ENCODE peak calls at places on chromosomes 16 and 17, in six cellular contexts. One of them, this sample, is unnamed.
A peak's percentile ranks its signal among the peaks of the same experiment; 100 is the strongest.

GRCh38 chr17:45110676-45111611 is 21.4 kb downstream of the PLCD3 start:
- DNase-seq in OCI-LY7: no peak
- DNase-seq in neural progenitor cell: no peak
- DNase-seq in GM23338: no peak
- DNase-seq in PC-3: no peak
- DNase-seq in MM.1S: no peak
- DNase-seq in this sample: peak; percentile 43

GRCh38 chr17:77215281-77215680 is 74.5 kb downstream of the SEC14L1 start:
- DNase-seq in OCI-LY7: no peak
- DNase-seq in GM23338: no peak
- DNase-seq in PC-3: no peak
- DNase-seq in neural progenitor cell: no peak
- DNase-seq in MM.1S: no peak
- DNase-seq in this sample: no peak

GRCh38 chr16:68091604-68092261 is 6.6 kb downstream of the NFATC3 start:
- DNase-seq in PC-3: peak; percentile 21
- DNase-seq in GM23338: no peak
- DNase-seq in MM.1S: no peak
- DNase-seq in neural progenitor cell: no peak
- DNase-seq in OCI-LY7: no peak
- DNase-seq in this sample: peak; percentile 68

GRCh38 chr16:85350973-85351372 is 238.7 kb upstream of the CIBAR2 start:
- DNase-seq in neural progenitor cell: no peak
- DNase-seq in OCI-LY7: no peak
- DNase-seq in PC-3: peak; percentile 97
- DNase-seq in MM.1S: no peak
- DNase-seq in GM23338: no peak
- DNase-seq in this sample: peak; percentile 93

GRCh38 chr17:46135126-46135812 is 58.0 kb downstream of the KANSL1 start:
- DNase-seq in MM.1S: no peak
- DNase-seq in OCI-LY7: no peak
- DNase-seq in PC-3: no peak
- DNase-seq in neural progenitor cell: no peak
- DNase-seq in GM23338: no peak
- DNase-seq in this sample: no peak

GRCh38 chr16:154223-155030 is 2.0 kb downstream of the HBZ start:
- DNase-seq in PC-3: no peak
- DNase-seq in MM.1S: no peak
- DNase-seq in OCI-LY7: peak; percentile 44
- DNase-seq in GM23338: peak; percentile 69
- DNase-seq in neural progenitor cell: peak; percentile 71
- DNase-seq in this sample: peak; percentile 44

GRCh38 chr16:9500872-9501271 is 409.4 kb downstream of the HAPSTR1 start:
- DNase-seq in OCI-LY7: no peak
- DNase-seq in GM23338: peak; percentile 33
- DNase-seq in PC-3: no peak
- DNase-seq in MM.1S: no peak
- DNase-seq in neural progenitor cell: no peak
- DNase-seq in this sample: no peak

GRCh38 chr17:48375356-48375755 is 54.7 kb downstream of the SKAP1 start:
- DNase-seq in OCI-LY7: no peak
- DNase-seq in MM.1S: no peak
- DNase-seq in GM23338: no peak
- DNase-seq in PC-3: no peak
- DNase-seq in neural progenitor cell: no peak
- DNase-seq in this sample: peak; percentile 66

GRCh38 chr16:2980227-2981176 is at the start of gene PKMYT1:
- DNase-seq in PC-3: peak; percentile 88
- DNase-seq in MM.1S: peak; percentile 92
- DNase-seq in neural progenitor cell: peak; percentile 96
- DNase-seq in OCI-LY7: peak; percentile 94
- DNase-seq in GM23338: peak; percentile 90
- DNase-seq in this sample: peak; percentile 97

GRCh38 chr17:4806770-4807533 is at the start of gene PLD2:
- DNase-seq in OCI-LY7: peak; percentile 91
- DNase-seq in PC-3: peak; percentile 84
- DNase-seq in neural progenitor cell: peak; percentile 96
- DNase-seq in GM23338: peak; percentile 93
- DNase-seq in MM.1S: peak; percentile 92
- DNase-seq in this sample: peak; percentile 95

GRCh38 chr16:12899529-12900168 is 1.7 kb upstream of the SHISA9 start:
- DNase-seq in OCI-LY7: no peak
- DNase-seq in GM23338: no peak
- DNase-seq in PC-3: peak; percentile 74
- DNase-seq in MM.1S: no peak
- DNase-seq in neural progenitor cell: peak; percentile 12
- DNase-seq in this sample: no peak

GRCh38 chr16:28912558-28912957 is 12.5 kb downstream of the RABEP2 start:
- DNase-seq in MM.1S: no peak
- DNase-seq in neural progenitor cell: no peak
- DNase-seq in OCI-LY7: no peak
- DNase-seq in PC-3: no peak
- DNase-seq in GM23338: no peak
- DNase-seq in this sample: no peak

GRCh38 chr17:2962729-2963128 is 100.7 kb downstream of the OR1D5 start:
- DNase-seq in neural progenitor cell: no peak
- DNase-seq in GM23338: no peak
- DNase-seq in MM.1S: no peak
- DNase-seq in PC-3: no peak
- DNase-seq in OCI-LY7: no peak
- DNase-seq in this sample: no peak

GRCh38 chr17:50097907-50098306 is 2.8 kb downstream of the PDK2 start:
- DNase-seq in OCI-LY7: no peak
- DNase-seq in neural progenitor cell: no peak
- DNase-seq in GM23338: no peak
- DNase-seq in MM.1S: no peak
- DNase-seq in PC-3: no peak
- DNase-seq in this sample: no peak

GRCh38 chr17:48307814-48308411 is 122.1 kb downstream of the SKAP1 start:
- DNase-seq in PC-3: peak; percentile 84
- DNase-seq in OCI-LY7: peak; percentile 70
- DNase-seq in MM.1S: peak; percentile 66
- DNase-seq in neural progenitor cell: peak; percentile 74
- DNase-seq in GM23338: peak; percentile 76
- DNase-seq in this sample: peak; percentile 79

GRCh38 chr16:86732621-86733297 is 154.4 kb downstream of the FOXL1 start:
- DNase-seq in GM23338: peak; percentile 79
- DNase-seq in neural progenitor cell: peak; percentile 81
- DNase-seq in MM.1S: no peak
- DNase-seq in OCI-LY7: no peak
- DNase-seq in PC-3: no peak
- DNase-seq in this sample: peak; percentile 77

GRCh38 chr17:75352079-75352569 is 53.4 kb downstream of the GRB2 start:
- DNase-seq in PC-3: no peak
- DNase-seq in GM23338: peak; percentile 78
- DNase-seq in OCI-LY7: peak; percentile 68
- DNase-seq in MM.1S: no peak
- DNase-seq in neural progenitor cell: peak; percentile 21
- DNase-seq in this sample: no peak

GRCh38 chr16:35196313-35196712 is 1736.9 kb downstream of the TP53TG3F start:
- DNase-seq in neural progenitor cell: no peak
- DNase-seq in PC-3: no peak
- DNase-seq in MM.1S: no peak
- DNase-seq in GM23338: no peak
- DNase-seq in OCI-LY7: no peak
- DNase-seq in this sample: no peak

DNA sequence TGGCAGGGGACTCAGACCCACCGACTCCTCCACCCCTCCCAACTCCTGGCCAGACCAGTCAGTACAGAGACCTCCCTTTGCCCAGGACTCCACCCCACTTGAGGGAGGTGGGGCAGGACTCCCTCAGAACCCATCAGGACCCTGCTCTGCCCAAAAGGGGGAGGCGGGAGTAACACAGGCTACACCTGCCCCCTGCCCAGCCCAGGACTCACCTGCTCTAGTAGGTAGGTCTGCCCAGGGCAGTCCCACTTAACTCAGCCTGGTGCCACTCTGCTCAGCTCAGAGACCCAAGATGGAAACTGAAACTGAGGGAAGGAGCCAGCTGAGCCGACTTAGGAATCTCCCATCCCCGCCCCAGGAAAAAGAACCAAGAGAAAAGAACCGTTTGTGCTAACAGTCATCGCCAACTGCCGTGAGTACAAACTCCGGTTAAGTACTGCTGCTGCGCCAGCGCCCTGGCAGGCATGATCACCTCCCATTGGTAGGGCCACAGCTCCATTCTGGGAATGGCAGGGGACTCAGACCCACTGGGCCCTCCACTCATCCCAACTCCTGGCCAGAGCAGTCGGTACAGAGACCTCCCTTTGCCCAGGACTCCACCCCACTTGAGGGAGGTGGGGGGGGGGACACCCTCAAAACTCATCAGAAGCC is 488 bp downstream of the DHX58 start:
- DNase-seq in OCI-LY7: no peak
- DNase-seq in MM.1S: no peak
- DNase-seq in PC-3: no peak
- DNase-seq in GM23338: no peak
- DNase-seq in neural progenitor cell: no peak
- DNase-seq in this sample: peak; percentile 88
- H3K4me3 ChIP-seq in OCI-LY7: peak overlapping the region; percentile 63
- H3K4me3 ChIP-seq in MM.1S: peak overlapping the region; percentile 13
- H3K4me3 ChIP-seq in PC-3: no peak overlapping the region
- H3K4me3 ChIP-seq in GM23338: no peak overlapping the region
- H3K4me3 ChIP-seq in neural progenitor cell: no peak overlapping the region
- H3K4me3 ChIP-seq in this sample: peak overlapping the region; percentile 73

DNA sequence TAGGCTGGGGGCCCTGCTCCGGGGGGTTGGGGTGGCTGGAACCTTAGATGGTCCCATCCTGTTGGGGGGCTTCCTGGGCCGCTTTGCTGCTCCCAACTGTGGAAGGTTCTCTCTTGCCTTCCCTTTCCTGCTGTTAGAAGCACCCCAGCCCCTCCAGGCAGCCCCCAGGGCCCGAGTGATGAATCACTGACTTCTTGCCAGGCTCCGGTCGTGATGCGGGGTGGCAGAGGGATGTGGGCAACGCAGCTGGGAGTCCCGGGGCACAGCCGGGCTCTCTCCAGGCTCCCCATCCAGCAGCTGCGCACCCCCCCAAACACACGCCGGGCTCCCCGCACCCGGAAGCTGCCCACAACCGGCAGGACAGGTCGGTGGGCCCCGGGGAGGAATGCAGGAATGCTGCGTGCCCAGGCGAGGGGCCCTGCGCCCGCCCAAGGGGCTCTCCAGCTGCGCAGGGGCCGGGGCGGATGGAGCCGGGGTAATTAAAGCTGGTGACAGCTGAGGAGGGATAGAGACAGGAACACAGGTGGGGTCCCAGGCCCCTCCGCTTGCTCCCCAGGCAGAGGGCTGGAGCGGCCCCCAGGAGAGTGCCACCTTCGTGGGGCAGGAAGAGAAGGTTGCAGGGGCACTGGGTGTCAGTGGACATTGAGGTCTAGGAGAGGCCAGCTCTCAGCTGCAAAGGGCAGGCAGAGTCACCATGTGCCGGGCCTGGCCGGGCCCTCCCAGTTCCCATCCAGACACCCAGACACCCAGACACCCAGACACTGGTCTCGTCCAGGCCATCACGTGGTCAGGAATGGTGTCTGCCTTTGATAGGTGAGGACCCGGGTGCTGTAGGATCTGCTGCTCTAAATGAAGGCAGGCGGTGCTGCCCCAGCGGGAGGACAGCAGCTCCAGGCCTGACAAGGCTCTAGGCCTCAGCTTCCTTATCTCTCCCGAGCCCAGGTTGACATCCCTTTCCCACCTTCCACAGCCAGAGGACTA is 15.0 kb upstream of the SLC38A10 start:
- DNase-seq in PC-3: no peak
- DNase-seq in MM.1S: no peak
- DNase-seq in GM23338: no peak
- DNase-seq in neural progenitor cell: no peak
- DNase-seq in OCI-LY7: no peak
- DNase-seq in this sample: no peak
- H3K4me2 ChIP-seq in PC-3: peak overlapping the region; percentile 84
- H3K4me2 ChIP-seq in MM.1S: peak overlapping the region; percentile 58
- H3K4me2 ChIP-seq in GM23338: no peak overlapping the region
- H3K4me2 ChIP-seq in neural progenitor cell: peak overlapping the region; percentile 44
- H3K4me2 ChIP-seq in OCI-LY7: no peak overlapping the region
- H3K4me2 ChIP-seq in this sample: no peak overlapping the region

GRCh38 chr16:4333308-4333638 is 17.4 kb downstream of the GLIS2 start:
- DNase-seq in PC-3: no peak
- DNase-seq in OCI-LY7: no peak
- DNase-seq in MM.1S: no peak
- DNase-seq in GM23338: no peak
- DNase-seq in neural progenitor cell: no peak
- DNase-seq in this sample: no peak
- TF ChIP-seq EZH2phosphoT487 in PC-3: no peak
- TF ChIP-seq EZH2phosphoT487 in OCI-LY7: no peak
- TF ChIP-seq EZH2phosphoT487 in MM.1S: no peak
- TF ChIP-seq EZH2phosphoT487 in GM23338: no peak
- TF ChIP-seq EZH2phosphoT487 in neural progenitor cell: no peak
- TF ChIP-seq EZH2phosphoT487 in this sample: no peak

DNA sequence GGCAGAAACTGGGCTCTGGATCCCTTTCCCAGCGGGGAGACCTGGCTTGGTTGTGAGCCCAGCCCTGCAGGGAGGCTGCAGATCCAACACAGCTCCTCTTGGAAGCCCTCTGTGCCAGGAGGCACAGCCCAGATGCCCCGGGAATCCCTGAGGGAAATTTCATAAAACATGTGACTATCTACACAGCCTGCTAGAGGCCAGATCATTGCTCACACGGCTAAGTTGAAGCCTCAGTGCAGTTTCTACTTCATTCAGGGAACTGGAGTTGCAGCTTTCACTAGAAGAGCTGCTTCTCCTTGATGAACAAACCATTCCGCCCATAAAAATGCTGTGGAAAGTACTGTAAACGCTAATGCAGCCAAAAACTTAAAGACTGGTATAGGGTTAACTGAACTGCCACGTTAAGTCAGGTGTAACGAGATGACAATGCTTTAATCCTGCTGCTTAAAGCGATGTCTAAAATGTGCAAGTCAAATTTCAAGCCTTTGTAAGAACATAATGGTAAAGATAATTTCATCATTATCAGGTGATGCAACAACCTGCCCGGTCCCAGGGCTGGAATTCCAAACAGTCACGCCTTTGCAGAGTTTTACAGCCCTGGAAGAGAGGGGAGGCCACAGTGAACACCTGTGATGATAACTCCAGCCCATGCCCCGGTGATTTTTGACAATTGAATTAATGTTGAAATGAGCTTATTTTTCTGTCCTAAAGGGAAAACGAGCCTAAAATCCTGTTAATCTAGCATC is 172.5 kb downstream of the ZFHX3 start:
- DNase-seq in GM23338: no peak
- DNase-seq in neural progenitor cell: no peak
- DNase-seq in PC-3: peak; percentile 26
- DNase-seq in OCI-LY7: no peak
- DNase-seq in MM.1S: no peak
- DNase-seq in this sample: no peak
- H3K4me3 ChIP-seq in GM23338: no peak overlapping the region
- H3K4me3 ChIP-seq in neural progenitor cell: no peak overlapping the region
- H3K4me3 ChIP-seq in PC-3: no peak overlapping the region
- H3K4me3 ChIP-seq in OCI-LY7: no peak overlapping the region
- H3K4me3 ChIP-seq in MM.1S: no peak overlapping the region
- H3K4me3 ChIP-seq in this sample: no peak overlapping the region

GRCh38 chr17:17076066-17076465 is 33.8 kb downstream of the MPRIP start:
- DNase-seq in MM.1S: no peak
- DNase-seq in PC-3: no peak
- DNase-seq in GM23338: no peak
- DNase-seq in OCI-LY7: no peak
- DNase-seq in neural progenitor cell: no peak
- DNase-seq in this sample: no peak
- H3K4me2 ChIP-seq in MM.1S: no peak overlapping the region
- H3K4me2 ChIP-seq in PC-3: no peak overlapping the region
- H3K4me2 ChIP-seq in GM23338: no peak overlapping the region
- H3K4me2 ChIP-seq in OCI-LY7: no peak overlapping the region
- H3K4me2 ChIP-seq in neural progenitor cell: no peak overlapping the region
- H3K4me2 ChIP-seq in this sample: peak overlapping the region; percentile 32

GRCh38 chr17:36641877-36642845 is 40.8 kb downstream of the MRM1 start:
- DNase-seq in MM.1S: no peak
- DNase-seq in OCI-LY7: no peak
- DNase-seq in PC-3: no peak
- DNase-seq in neural progenitor cell: peak; percentile 70
- DNase-seq in GM23338: peak; percentile 69
- DNase-seq in this sample: peak; percentile 22
- TF ChIP-seq EZH2phosphoT487 in MM.1S: no peak
- TF ChIP-seq EZH2phosphoT487 in OCI-LY7: no peak
- TF ChIP-seq EZH2phosphoT487 in PC-3: no peak
- TF ChIP-seq EZH2phosphoT487 in neural progenitor cell: peak; percentile 70
- TF ChIP-seq EZH2phosphoT487 in GM23338: no peak
- TF ChIP-seq EZH2phosphoT487 in this sample: peak; percentile 48